ENCODE peak calls at places on chromosomes 2 and 18, in ten cellular contexts. G is BE2C, Y is lung, I is fibroblast of pulmonary artery, K is kidney, W is epithelial cell of esophagus, H is ovary, J is AG09319, R is IMR-90, X is foreskin fibroblast. P is an unnamed sample.
A peak's percentile ranks its signal among the peaks of the same experiment; 100 is the strongest.

GRCh38 chr2:174335605-174336402 is 1.1 kb downstream of the SP9 start:
- DNase-seq in K (peak; percentile 63), J (peak; percentile 70), W (no peak), R (no peak), I (no peak), X (peak; percentile 52), G (no peak), Y (no peak), H (no peak), P (peak; percentile 55)

GRCh38 chr2:85663684-85664565 is 4.1 kb downstream of the SFTPB start:
- DNase-seq in X (no peak), R (no peak), G (no peak), Y (no peak), J (no peak), I (no peak), H (no peak), W (no peak), K (no peak), P (no peak)

GRCh38 chr2:169131587-169132512 is 62.5 kb downstream of the DHRS9 start:
- DNase-seq in Y (no peak), K (no peak), R (peak; percentile 41), W (peak; percentile 73), X (peak; percentile 49), G (no peak), I (peak; percentile 79), J (no peak), H (no peak), P (peak; percentile 68)

GRCh38 chr2:11123856-11124759 is 31.2 kb upstream of the SLC66A3 start:
- DNase-seq in R (peak; percentile 44), W (peak; percentile 69), Y (peak; percentile 59), I (peak; percentile 61), G (peak; percentile 81), K (no peak), J (peak; percentile 8), X (peak; percentile 76), H (no peak), P (peak; percentile 78)

GRCh38 chr2:27353762-27354596 is 2.6 kb downstream of the GTF3C2 start:
- DNase-seq in K (no peak), G (no peak), I (no peak), X (peak; percentile 45), W (peak; percentile 47), Y (no peak), J (no peak), H (no peak), R (peak; percentile 58), P (no peak)

GRCh38 chr2:234348081-234348480 is 148.8 kb downstream of the ARL4C start:
- DNase-seq in K (no peak), I (no peak), R (no peak), H (no peak), J (no peak), W (no peak), Y (no peak), G (no peak), X (peak; percentile 59), P (no peak)

GRCh38 chr18:58895385-58895784 is 30.7 kb downstream of the ZNF532 start:
- DNase-seq in X (no peak), G (no peak), I (no peak), K (no peak), J (no peak), H (no peak), W (no peak), R (no peak), Y (no peak), P (no peak)

GRCh38 chr2:188322569-188323531 is 31.2 kb downstream of the GULP1 start:
- DNase-seq in H (no peak), R (peak; percentile 83), I (peak; percentile 42), X (peak; percentile 58), W (no peak), Y (no peak), J (no peak), G (no peak), K (no peak), P (no peak)

GRCh38 chr2:157032019-157032418 is 225.5 kb upstream of the GALNT5 start:
- DNase-seq in I (peak; percentile 97), R (peak; percentile 94), Y (no peak), H (no peak), J (peak; percentile 30), X (peak; percentile 87), G (no peak), W (peak; percentile 88), K (no peak), P (no peak)

GRCh38 chr18:27604583-27604982 is 419.5 kb upstream of the CHST9 start:
- DNase-seq in K (no peak), G (no peak), W (peak; percentile 75), I (peak; percentile 70), R (peak; percentile 21), H (no peak), Y (no peak), X (no peak), J (no peak), P (no peak)

GRCh38 chr2:158817596-158817995 is 22.5 kb downstream of the DAPL1 start:
- DNase-seq in I (no peak), G (no peak), Y (no peak), J (no peak), W (no peak), X (peak; percentile 15), H (no peak), R (peak; percentile 25), K (no peak), P (no peak)

GRCh38 chr2:232473467-232473890 is 14.2 kb downstream of the ECEL1 start:
- DNase-seq in J (no peak), R (no peak), Y (peak; percentile 63), W (peak; percentile 42), K (no peak), H (no peak), I (peak; percentile 21), G (peak; percentile 84), X (peak; percentile 58), P (no peak)

GRCh38 chr2:8574196-8575010 is 107.5 kb upstream of the ID2 start:
- DNase-seq in R (peak; percentile 49), J (no peak), G (no peak), Y (no peak), K (no peak), X (no peak), I (no peak), W (no peak), H (peak; percentile 12), P (peak; percentile 61)

GRCh38 chr18:44450220-44450619 is 230.5 kb upstream of the SETBP1 start:
- DNase-seq in H (no peak), R (no peak), Y (no peak), J (no peak), W (no peak), G (no peak), I (no peak), K (no peak), X (no peak), P (no peak)

GRCh38 chr2:68839260-68839833 is 31.9 kb downstream of the BMP10 start:
- DNase-seq in I (peak; percentile 41), H (no peak), K (no peak), R (no peak), G (no peak), W (peak; percentile 40), J (no peak), Y (no peak), X (peak; percentile 10), P (no peak)

GRCh38 chr2:42721898-42722297 is 42.0 kb downstream of the OXER1 start:
- DNase-seq in Y (no peak), W (no peak), J (no peak), I (no peak), X (no peak), K (no peak), G (no peak), R (no peak), H (no peak), P (no peak)

GRCh38 chr2:127270663-127271062 is 23.3 kb downstream of the ERCC3 start:
- DNase-seq in I (no peak), J (no peak), H (no peak), Y (no peak), G (no peak), W (peak; percentile 7), X (no peak), K (no peak), R (no peak), P (no peak)
- TF ChIP-seq CTCF in I (no peak), J (no peak), H (no peak), Y (no peak), G (no peak), W (peak; percentile 20), X (no peak), K (no peak), R (no peak), P (peak; percentile 6)

DNA sequence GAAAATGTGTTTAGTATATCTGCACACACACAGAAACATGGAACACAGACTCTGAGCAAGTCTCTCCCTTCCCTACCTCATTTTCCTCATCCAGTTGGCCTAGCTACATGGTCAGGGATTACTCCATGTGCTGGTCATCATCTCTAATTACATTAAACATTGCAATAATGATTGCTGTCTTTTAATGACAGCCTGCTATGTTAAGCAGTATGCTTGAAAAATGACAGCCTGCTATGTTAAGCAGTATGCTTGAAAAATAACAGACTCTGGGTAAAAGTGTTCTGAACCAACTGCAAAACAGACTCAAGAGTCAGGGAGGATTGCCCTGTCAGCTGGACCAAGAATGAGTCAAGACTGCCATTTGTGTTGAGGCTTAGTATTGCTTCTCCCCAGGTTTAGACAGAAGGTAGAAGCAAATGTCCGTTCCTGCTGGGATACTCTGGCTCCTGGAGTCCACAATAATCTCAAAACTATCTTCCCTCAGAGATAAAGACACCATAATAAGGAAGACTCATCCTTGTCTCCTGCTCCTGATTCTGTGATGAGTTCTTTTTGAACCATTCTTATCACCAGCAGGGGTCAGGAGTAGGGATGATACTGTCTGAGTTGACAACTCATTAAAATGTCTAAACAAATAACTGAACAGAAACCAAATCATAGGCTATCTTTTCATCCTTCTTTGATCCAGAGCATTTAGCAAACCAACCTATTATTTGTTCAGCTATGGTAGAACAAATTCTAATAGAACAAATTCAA is 57.7 kb downstream of the CCDC93 start:
- DNase-seq in K (no peak), I (no peak), G (no peak), J (no peak), X (peak; percentile 12), R (peak; percentile 28), Y (no peak), H (no peak), W (peak; percentile 31), P (no peak)
- TF ChIP-seq CTCF in K (no peak), I (peak; percentile 8), G (peak; percentile 24), J (peak; percentile 8), X (peak; percentile 16), R (peak; percentile 15), Y (no peak), H (no peak), W (peak; percentile 21), P (no peak)

DNA sequence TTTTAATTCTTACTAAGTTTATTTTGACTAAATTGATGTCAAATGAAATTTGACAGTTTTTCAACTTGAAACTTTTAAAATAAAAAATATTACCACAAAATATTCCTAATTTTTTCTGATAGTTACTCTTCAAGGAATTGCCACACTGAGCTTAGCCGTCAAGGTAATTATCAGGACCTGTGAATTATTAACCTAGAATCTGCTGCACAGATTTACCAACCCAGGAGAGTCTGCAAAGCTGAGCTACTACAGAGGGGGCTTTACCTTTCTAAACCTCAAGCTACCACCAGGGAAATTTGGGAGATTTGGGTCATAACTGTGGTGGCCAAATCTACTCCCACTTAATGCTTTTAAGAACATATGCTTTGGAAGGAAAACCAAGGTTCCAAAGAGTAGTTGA is 324.6 kb downstream of the CCDC178 start:
- DNase-seq in G (no peak), Y (no peak), R (no peak), X (no peak), W (no peak), I (no peak), H (no peak), J (no peak), K (no peak), P (no peak)
- TF ChIP-seq CTCF in G (no peak), Y (no peak), R (no peak), X (no peak), W (no peak), I (no peak), H (no peak), J (no peak), K (no peak), P (no peak)

GRCh38 chr18:35827275-35827929 is 145.1 kb upstream of the RMP24 start:
- DNase-seq in Y (no peak), W (peak; percentile 79), R (no peak), G (no peak), I (peak; percentile 3), H (no peak), J (no peak), K (no peak), X (no peak), P (no peak)
- TF ChIP-seq CTCF in Y (no peak), W (no peak), R (no peak), G (no peak), I (no peak), H (no peak), J (no peak), K (no peak), X (no peak), P (no peak)

P was measured in GM13977.